ENCODE peak calls at places on chromosomes 13 and 19, in eight cellular contexts. S is GM04503; T is activated T-helper 1 cell treated with anti-CD3 and anti-CD28 coated beads, Interleukin-2, amount 50 U/mL, for 16 hours; H is GM20000; A is pulmonary artery endothelial cell; N is BJ; X is PC-9; P is KBM-7. Q is an unnamed sample.

GRCh38 chr19:14114854-14115253 is 2.7 kb downstream of the PRKACA start:
- DNase-seq in H (peak), A (no peak), N (no peak), T (no peak), S (no peak), X (peak), P (peak), Q (peak)

GRCh38 chr19:8506402-8506957 is 4.0 kb upstream of the PRAM1 start:
- DNase-seq in A (no peak), P (no peak), T (no peak), X (no peak), S (no peak), H (no peak), N (no peak), Q (no peak)

GRCh38 chr19:41223431-41224234 is 4.6 kb downstream of the AXL start:
- DNase-seq in S (peak), N (peak), A (peak), X (peak), H (peak), P (no peak), T (no peak), Q (no peak)

GRCh38 chr19:1947651-1948209 is 6.8 kb downstream of the CSNK1G2 start:
- DNase-seq in P (no peak), N (no peak), A (no peak), T (no peak), S (no peak), X (no peak), H (no peak), Q (peak)

GRCh38 chr13:51935326-51936171 is 73.8 kb downstream of the CCDC70 start:
- DNase-seq in S (no peak), H (no peak), N (no peak), A (no peak), X (no peak), P (peak), T (no peak), Q (no peak)

GRCh38 chr13:42367836-42368235 is 95.9 kb downstream of the AKAP11 start:
- DNase-seq in H (no peak), P (peak), T (no peak), S (no peak), N (no peak), A (no peak), X (peak), Q (no peak)

GRCh38 chr19:3986260-3987041 is 1.2 kb upstream of the EEF2 start:
- DNase-seq in H (no peak), X (peak), T (no peak), S (no peak), N (no peak), A (peak), P (peak), Q (peak)

GRCh38 chr19:525857-526419 is 5.6 kb upstream of the CDC34 start:
- DNase-seq in A (no peak), P (no peak), N (no peak), S (no peak), X (no peak), H (no peak), T (no peak), Q (no peak)

GRCh38 chr13:107339209-107339608 is 771.3 kb upstream of the ARGLU1 start:
- DNase-seq in X (no peak), N (no peak), P (no peak), T (no peak), A (no peak), S (no peak), H (no peak), Q (no peak)

GRCh38 chr19:1417145-1417544 is 9.8 kb downstream of the DAZAP1 start:
- DNase-seq in P (no peak), X (no peak), T (no peak), A (no peak), N (no peak), S (no peak), H (no peak), Q (no peak)

GRCh38 chr19:48393196-48393558 is 291 bp upstream of the GRIN2D start:
- DNase-seq in T (no peak), S (no peak), H (no peak), A (no peak), P (no peak), X (no peak), N (no peak), Q (no peak)

GRCh38 chr19:6071103-6071485 is 39.2 kb downstream of the RFX2 start:
- DNase-seq in A (no peak), T (no peak), P (no peak), X (no peak), H (no peak), S (peak), N (peak), Q (no peak)

GRCh38 chr19:45753548-45753947 is 15.5 kb downstream of the SIX5 start:
- DNase-seq in H (no peak), P (no peak), A (no peak), T (no peak), N (no peak), X (no peak), S (no peak), Q (no peak)

GRCh38 chr19:32870154-32870573 is 597 bp upstream of the SLC7A9 start:
- DNase-seq in S (no peak), H (no peak), A (no peak), N (no peak), X (no peak), T (no peak), P (no peak), Q (no peak)

GRCh38 chr13:110379905-110380341 is 72.8 kb downstream of the COL4A2 start:
- DNase-seq in A (no peak), N (no peak), T (no peak), X (peak), P (no peak), H (no peak), S (no peak), Q (no peak)

GRCh38 chr13:66513728-66514127 is 716.4 kb downstream of the PCDH9 start:
- DNase-seq in P (no peak), S (no peak), X (no peak), A (no peak), H (no peak), N (no peak), T (no peak), Q (no peak)

GRCh38 chr13:45340422-45341033 is 455 bp downstream of the TPT1 start:
- DNase-seq in S (peak), T (peak), H (peak), X (peak), A (peak), N (peak), P (peak), Q (peak)

GRCh38 chr13:101673360-101674105 is 221.1 kb downstream of the ITGBL1 start:
- DNase-seq in S (no peak), T (no peak), H (no peak), A (no peak), X (peak), N (no peak), P (no peak), Q (no peak)

GRCh38 chr13:30115257-30115600 is 192.1 kb downstream of the KATNAL1 start:
- DNase-seq in X (no peak), P (no peak), T (no peak), S (no peak), N (no peak), A (no peak), H (no peak), Q (no peak)

GRCh38 chr19:41352609-41353465 is 885 bp downstream of the TGFB1 start:
- DNase-seq in T (peak), P (peak), A (no peak), H (peak), X (no peak), S (no peak), N (no peak), Q (peak)

GRCh38 chr19:13573268-13573667 is 67.0 kb upstream of the CACNA1A start:
- DNase-seq in X (no peak), T (no peak), N (no peak), A (no peak), P (no peak), S (no peak), H (no peak), Q (no peak)

GRCh38 chr13:104014803-104015645 is 948.8 kb upstream of the SLC10A2 start:
- DNase-seq in H (no peak), A (peak), T (no peak), S (no peak), X (no peak), P (no peak), N (no peak), Q (no peak)

GRCh38 chr13:113243847-113244246 is 34.4 kb downstream of the CUL4A start:
- DNase-seq in H (no peak), A (no peak), S (no peak), N (no peak), P (no peak), T (no peak), X (no peak), Q (no peak)

GRCh38 chr19:35642312-35642711 is 767 bp downstream of the ETV2 start:
- DNase-seq in X (no peak), S (no peak), T (no peak), A (no peak), P (no peak), N (no peak), H (no peak), Q (no peak)

GRCh38 chr13:101258509-101258908 is 157.8 kb downstream of the NALCN start:
- DNase-seq in A (no peak), N (no peak), T (no peak), X (no peak), H (no peak), P (no peak), S (no peak), Q (no peak)

GRCh38 chr13:79659161-79659560 is 178.2 kb downstream of the NDFIP2 start:
- DNase-seq in X (no peak), A (peak), S (no peak), N (no peak), T (no peak), H (no peak), P (no peak), Q (no peak)

GRCh38 chr13:76735641-76736040 is 150.6 kb downstream of the KCTD12 start:
- DNase-seq in P (no peak), T (no peak), S (no peak), N (no peak), A (no peak), X (no peak), H (no peak), Q (peak)

GRCh38 chr19:33374406-33374703 is 846 bp downstream of the CEBPG start:
- DNase-seq in X (no peak), P (no peak), H (no peak), N (no peak), S (no peak), T (no peak), A (no peak), Q (no peak)

GRCh38 chr13:60351326-60351725 is 45.7 kb upstream of the TDRD3 start:
- DNase-seq in N (no peak), X (peak), A (no peak), S (peak), H (no peak), P (no peak), T (no peak), Q (no peak)

GRCh38 chr13:24746618-24747247 is 17.2 kb upstream of the RNF17 start:
- DNase-seq in T (no peak), N (no peak), P (no peak), H (peak), S (no peak), X (no peak), A (no peak), Q (peak)